ENCODE peak calls at places on chromosomes 16 and 17, in five cellular contexts. One of them, this sample, is unnamed.

GRCh38 chr17:14594690-14595089 is 293.8 kb downstream of the HS3ST3B1 start:
- DNase-seq in left lung: no peak
- DNase-seq in NCI-H748 treated with DMSO at 0.1 percent for 48 hours: no peak
- DNase-seq in pancreas: no peak
- DNase-seq in LoVo: no peak
- DNase-seq in this sample: no peak

GRCh38 chr17:9330140-9330902 is 245.3 kb downstream of the STX8 start:
- DNase-seq in left lung: no peak
- DNase-seq in LoVo: no peak
- DNase-seq in pancreas: no peak
- DNase-seq in NCI-H748 treated with DMSO at 0.1 percent for 48 hours: no peak
- DNase-seq in this sample: no peak

GRCh38 chr16:1989209-1989825 is 453 bp upstream of the SYNGR3 start:
- DNase-seq in LoVo: no peak
- DNase-seq in NCI-H748 treated with DMSO at 0.1 percent for 48 hours: peak
- DNase-seq in left lung: no peak
- DNase-seq in pancreas: no peak
- DNase-seq in this sample: no peak

GRCh38 chr17:19380551-19381284 is 2.4 kb downstream of the MAPK7 start:
- DNase-seq in pancreas: peak
- DNase-seq in NCI-H748 treated with DMSO at 0.1 percent for 48 hours: no peak
- DNase-seq in LoVo: no peak
- DNase-seq in left lung: peak
- DNase-seq in this sample: no peak

GRCh38 chr16:56282455-56282854 is 91.2 kb downstream of the GNAO1 start:
- DNase-seq in LoVo: no peak
- DNase-seq in NCI-H748 treated with DMSO at 0.1 percent for 48 hours: no peak
- DNase-seq in pancreas: no peak
- DNase-seq in left lung: no peak
- DNase-seq in this sample: no peak

GRCh38 chr17:16900288-16900882 is 71.5 kb downstream of the TNFRSF13B start:
- DNase-seq in pancreas: no peak
- DNase-seq in LoVo: no peak
- DNase-seq in left lung: no peak
- DNase-seq in NCI-H748 treated with DMSO at 0.1 percent for 48 hours: no peak
- DNase-seq in this sample: no peak

GRCh38 chr17:10357768-10358167 is 15.0 kb downstream of the MYH13 start:
- DNase-seq in LoVo: no peak
- DNase-seq in pancreas: no peak
- DNase-seq in NCI-H748 treated with DMSO at 0.1 percent for 48 hours: no peak
- DNase-seq in left lung: no peak
- DNase-seq in this sample: no peak

GRCh38 chr17:8162232-8162996 is at the start of gene VAMP2:
- DNase-seq in pancreas: peak
- DNase-seq in left lung: peak
- DNase-seq in LoVo: peak
- DNase-seq in NCI-H748 treated with DMSO at 0.1 percent for 48 hours: no peak
- DNase-seq in this sample: peak

GRCh38 chr17:74748279-74748528 is 224 bp upstream of the NHERF1 start:
- DNase-seq in NCI-H748 treated with DMSO at 0.1 percent for 48 hours: no peak
- DNase-seq in left lung: no peak
- DNase-seq in LoVo: no peak
- DNase-seq in pancreas: no peak
- DNase-seq in this sample: no peak

GRCh38 chr17:82812058-82812457 is 27.8 kb downstream of the ZNF750 start:
- DNase-seq in left lung: peak
- DNase-seq in NCI-H748 treated with DMSO at 0.1 percent for 48 hours: no peak
- DNase-seq in pancreas: no peak
- DNase-seq in LoVo: no peak
- DNase-seq in this sample: no peak

GRCh38 chr16:31202402-31203385 is at the start of gene PYCARD:
- DNase-seq in pancreas: peak
- DNase-seq in NCI-H748 treated with DMSO at 0.1 percent for 48 hours: no peak
- DNase-seq in left lung: peak
- DNase-seq in LoVo: no peak
- DNase-seq in this sample: no peak

GRCh38 chr16:4692460-4693295 is 684 bp upstream of the NUDT16L1 start:
- DNase-seq in left lung: peak
- DNase-seq in pancreas: peak
- DNase-seq in NCI-H748 treated with DMSO at 0.1 percent for 48 hours: no peak
- DNase-seq in LoVo: no peak
- DNase-seq in this sample: no peak

GRCh38 chr16:3819741-3820724 is 60.5 kb downstream of the CREBBP start:
- DNase-seq in pancreas: no peak
- DNase-seq in left lung: no peak
- DNase-seq in NCI-H748 treated with DMSO at 0.1 percent for 48 hours: peak
- DNase-seq in LoVo: peak
- DNase-seq in this sample: no peak

GRCh38 chr17:77089118-77089477 is 51.7 kb upstream of the SEC14L1 start:
- DNase-seq in pancreas: no peak
- DNase-seq in LoVo: peak
- DNase-seq in NCI-H748 treated with DMSO at 0.1 percent for 48 hours: no peak
- DNase-seq in left lung: no peak
- DNase-seq in this sample: no peak

GRCh38 chr17:36608794-36609497 is 7.6 kb downstream of the MRM1 start:
- DNase-seq in pancreas: no peak
- DNase-seq in left lung: no peak
- DNase-seq in NCI-H748 treated with DMSO at 0.1 percent for 48 hours: peak
- DNase-seq in LoVo: no peak
- DNase-seq in this sample: peak

GRCh38 chr16:89922884-89923639 is at the start of gene TUBB3:
- DNase-seq in pancreas: peak
- DNase-seq in left lung: peak
- DNase-seq in NCI-H748 treated with DMSO at 0.1 percent for 48 hours: peak
- DNase-seq in LoVo: peak
- DNase-seq in this sample: peak

GRCh38 chr17:72030067-72030899 is 90.5 kb upstream of the SOX9 start:
- DNase-seq in left lung: peak
- DNase-seq in pancreas: peak
- DNase-seq in LoVo: peak
- DNase-seq in NCI-H748 treated with DMSO at 0.1 percent for 48 hours: peak
- DNase-seq in this sample: peak

GRCh38 chr17:13953871-13954270 is 115.4 kb upstream of the COX10 start:
- DNase-seq in NCI-H748 treated with DMSO at 0.1 percent for 48 hours: no peak
- DNase-seq in LoVo: no peak
- DNase-seq in pancreas: no peak
- DNase-seq in left lung: no peak
- DNase-seq in this sample: no peak

GRCh38 chr17:56440391-56440790 is 153.1 kb upstream of the NOG start:
- DNase-seq in pancreas: no peak
- DNase-seq in NCI-H748 treated with DMSO at 0.1 percent for 48 hours: no peak
- DNase-seq in left lung: no peak
- DNase-seq in LoVo: no peak
- DNase-seq in this sample: no peak

GRCh38 chr17:74757502-74757901 is 9.1 kb downstream of the NHERF1 start:
- DNase-seq in LoVo: no peak
- DNase-seq in left lung: peak
- DNase-seq in NCI-H748 treated with DMSO at 0.1 percent for 48 hours: no peak
- DNase-seq in pancreas: peak
- DNase-seq in this sample: no peak

GRCh38 chr17:8823279-8823678 is 24.1 kb upstream of the MFSD6L start:
- DNase-seq in LoVo: no peak
- DNase-seq in left lung: no peak
- DNase-seq in pancreas: no peak
- DNase-seq in NCI-H748 treated with DMSO at 0.1 percent for 48 hours: no peak
- DNase-seq in this sample: no peak